ENCODE peak calls at places on chromosomes 11 and 22, in seven cellular contexts. O is prostate gland, J is astrocyte of the cerebellum, R is adrenal gland, B is A549, F is astrocyte of the spinal cord, X is heart right ventricle. A is an unnamed sample.

GRCh38 chr22:25364281-25364680 is 144.8 kb downstream of the CRYBB2 start:
- DNase-seq in B (no peak), J (no peak), X (no peak), O (no peak), F (no peak), R (no peak), A (no peak)

GRCh38 chr22:23085785-23086184 is 15.5 kb downstream of the GNAZ start:
- DNase-seq in J (no peak), B (no peak), R (peak; percentile 21), X (no peak), O (no peak), F (no peak), A (peak; percentile 34)

GRCh38 chr11:94832604-94833238 is 64.6 kb downstream of the AMOTL1 start:
- DNase-seq in F (no peak), O (peak; percentile 48), R (no peak), X (no peak), B (no peak), J (no peak), A (no peak)

GRCh38 chr11:95575517-95575916 is 214.1 kb downstream of the FAM76B start:
- DNase-seq in R (no peak), O (no peak), B (no peak), J (no peak), F (peak; percentile 30), X (no peak), A (no peak)

GRCh38 chr11:34063061-34063795 is 11.7 kb downstream of the CAPRIN1 start:
- DNase-seq in X (no peak), R (no peak), O (no peak), B (no peak), J (no peak), F (no peak), A (no peak)

GRCh38 chr11:60756307-60757032 is at the start of gene MS4A15:
- DNase-seq in B (peak; percentile 41), X (no peak), O (no peak), F (peak; percentile 1), J (no peak), R (no peak), A (peak; percentile 9)

GRCh38 chr11:7490054-7490453 is 4.7 kb downstream of the OLFML1 start:
- DNase-seq in J (no peak), B (no peak), O (no peak), X (no peak), F (peak; percentile 7), R (peak; percentile 33), A (no peak)

GRCh38 chr11:76184551-76184993 is 21.7 kb downstream of the WNT11 start:
- DNase-seq in O (no peak), J (no peak), X (no peak), R (no peak), F (no peak), B (no peak), A (no peak)

GRCh38 chr11:118903204-118904015 is 19.7 kb downstream of the CXCR5 start:
- DNase-seq in F (no peak), X (no peak), O (no peak), J (no peak), R (no peak), B (no peak), A (no peak)

GRCh38 chr22:34111210-34111824 is 191.0 kb upstream of the LARGE1 start:
- DNase-seq in F (no peak), J (no peak), X (peak; percentile 9), B (peak; percentile 13), O (no peak), R (peak; percentile 44), A (no peak)

GRCh38 chr22:49350441-49351121 is 477.1 kb downstream of the BRD1 start:
- DNase-seq in J (no peak), B (no peak), F (no peak), O (no peak), X (no peak), R (no peak), A (no peak)

GRCh38 chr11:12076840-12077534 is 33.4 kb upstream of the MICAL2 start:
- DNase-seq in R (no peak), O (no peak), X (no peak), B (peak; percentile 53), F (no peak), J (no peak), A (no peak)

GRCh38 chr11:134677338-134677948 is 265.4 kb upstream of the B3GAT1 start:
- DNase-seq in F (no peak), B (no peak), X (no peak), O (peak; percentile 1), R (no peak), J (no peak), A (no peak)

GRCh38 chr11:74307409-74307808 is 4.0 kb downstream of the P4HA3 start:
- DNase-seq in B (no peak), O (no peak), F (peak; percentile 84), X (peak; percentile 14), R (peak; percentile 75), J (peak; percentile 71), A (peak; percentile 27)

GRCh38 chr11:119352857-119353260 is 6.4 kb upstream of the MFRP start:
- DNase-seq in O (no peak), F (no peak), J (no peak), R (peak; percentile 86), X (peak; percentile 85), B (no peak), A (peak; percentile 95)

GRCh38 chr11:133945087-133945974 is 11.4 kb downstream of the IGSF9B start:
- DNase-seq in J (no peak), X (peak; percentile 78), F (no peak), B (no peak), O (no peak), R (peak; percentile 15), A (no peak)

GRCh38 chr22:17199131-17199731 is 20.0 kb downstream of the ADA2 start:
- DNase-seq in O (no peak), F (peak; percentile 49), R (peak; percentile 24), X (peak; percentile 80), J (no peak), B (no peak), A (no peak)

GRCh38 chr11:77071077-77071476 is 4.3 kb downstream of the CAPN5 start:
- DNase-seq in B (no peak), O (no peak), J (no peak), R (no peak), F (no peak), X (no peak), A (no peak)

GRCh38 chr11:108752297-108752751 is 87.5 kb downstream of the DDX10 start:
- DNase-seq in X (no peak), R (no peak), F (no peak), J (no peak), B (no peak), O (no peak), A (no peak)

GRCh38 chr11:22957890-22958289 is 97.6 kb upstream of the CCDC179 start:
- DNase-seq in O (no peak), B (no peak), X (no peak), J (no peak), R (no peak), F (no peak), A (no peak)

GRCh38 chr11:71298016-71298550 is 45.7 kb upstream of the SHANK2 start:
- DNase-seq in F (no peak), B (no peak), R (no peak), O (peak; percentile 3), J (no peak), X (no peak), A (no peak)

GRCh38 chr11:6427516-6427915 is 8.6 kb upstream of the APBB1 start:
- DNase-seq in B (no peak), F (no peak), R (no peak), J (no peak), X (no peak), O (no peak), A (no peak)

GRCh38 chr11:75625970-75626691 is 42.7 kb downstream of the MAP6 start:
- DNase-seq in B (peak; percentile 43), X (no peak), J (peak; percentile 34), O (no peak), R (no peak), F (peak; percentile 85), A (no peak)

GRCh38 chr11:9797300-9797699 is 133.4 kb downstream of the SWAP70 start:
- DNase-seq in F (no peak), X (no peak), O (no peak), B (no peak), R (no peak), J (no peak), A (no peak)

GRCh38 chr11:117356126-117356761 is 28.6 kb downstream of the CEP164 start:
- DNase-seq in O (no peak), F (no peak), R (no peak), B (no peak), X (no peak), J (no peak), A (no peak)
- TF ChIP-seq CTCF in O (no peak), F (no peak), R (no peak), B (no peak), X (no peak), J (no peak), A (no peak)

GRCh38 chr11:128942272-128942612 is 429 bp downstream of the TP53AIP1 start:
- DNase-seq in J (no peak), R (no peak), F (no peak), X (no peak), B (no peak), O (no peak), A (no peak)
- H3K4me3 ChIP-seq in J (no peak overlapping the region), R (no peak overlapping the region), F (no peak overlapping the region), X (no peak overlapping the region), B (no peak overlapping the region), O (no peak overlapping the region), A (no peak overlapping the region)

GRCh38 chr22:43228330-43228729 is 41.4 kb upstream of the TTLL12 start:
- DNase-seq in F (peak; percentile 5), J (no peak), R (peak; percentile 70), O (no peak), B (peak; percentile 35), X (peak; percentile 36), A (no peak)
- TF ChIP-seq CTCF in F (peak; percentile 57), J (peak; percentile 43), R (peak; percentile 26), O (no peak), B (peak; percentile 23), X (peak; percentile 38), A (peak; percentile 64)

GRCh38 chr22:35449829-35450689 is 50.1 kb downstream of the MCM5 start:
- DNase-seq in F (no peak), O (no peak), X (no peak), R (no peak), J (no peak), B (no peak), A (no peak)

GRCh38 chr22:35446365-35446764 is 46.4 kb downstream of the MCM5 start:
- DNase-seq in X (no peak), O (no peak), B (peak; percentile 25), F (peak; percentile 84), J (peak; percentile 56), R (peak; percentile 17), A (peak; percentile 92)

GRCh38 chr22:35445933-35446332 is 46.0 kb downstream of the MCM5 start:
- DNase-seq in F (no peak), X (no peak), B (no peak), O (no peak), R (no peak), J (no peak), A (no peak)

GRCh38 chr22:35450824-35451541 is 51.0 kb downstream of the MCM5 start:
- DNase-seq in R (no peak), B (no peak), F (no peak), J (no peak), O (no peak), X (no peak), A (no peak)

DNA sequence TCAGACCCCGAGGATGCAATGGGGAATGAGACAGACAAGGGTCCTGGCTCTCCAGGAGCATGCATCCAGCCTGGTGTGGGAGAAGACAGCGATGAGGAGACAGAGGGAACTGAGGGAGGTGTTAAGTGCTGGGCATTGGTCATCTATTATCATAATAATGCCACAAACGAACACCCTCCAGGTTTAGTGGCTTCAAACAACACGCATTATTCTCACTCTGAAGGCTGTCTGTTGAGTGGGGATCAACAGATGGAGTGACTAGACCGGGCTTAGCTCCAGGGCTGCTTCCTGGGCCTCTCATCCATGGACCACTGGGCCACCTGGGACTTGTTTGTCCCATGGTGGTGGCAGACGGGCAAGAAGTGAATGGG is 48.6 kb downstream of the MCM5 start:
- DNase-seq in O (no peak), F (no peak), R (no peak), J (no peak), X (no peak), B (no peak), A (no peak)
- H3K4me3 ChIP-seq in O (no peak overlapping the region), F (no peak overlapping the region), R (no peak overlapping the region), J (no peak overlapping the region), X (no peak overlapping the region), B (no peak overlapping the region), A (no peak overlapping the region)

A was measured in retinal pigment epithelial cell.